ENCODE peak calls at places on chromosome 10, in seven cellular contexts. K is WTC11; L is anterior cingulate cortex; V is GM12892; O is AG09319; P is activated effector memory CD4-positive, alpha-beta T cell treated with anti-CD3 and anti-CD28 coated beads, Interleukin-2, amount 50 U/mL, for 16 hours; M is left colon. U is an unnamed sample.

GRCh38 chr10:133245439-133246235 is 8.0 kb downstream of the VENTX start:
- DNase-seq in V (no peak), K (no peak), L (no peak), M (peak), O (no peak), P (no peak), U (no peak)

GRCh38 chr10:102484021-102484420 is 18.5 kb downstream of the ACTR1A start:
- DNase-seq in K (no peak), L (no peak), M (no peak), P (no peak), V (no peak), O (no peak), U (no peak)

GRCh38 chr10:31620236-31621151 is 301.5 kb downstream of the ZEB1 start:
- DNase-seq in K (peak), P (no peak), L (no peak), O (peak), V (no peak), M (peak), U (no peak)

GRCh38 chr10:78742730-78743615 is 325.8 kb upstream of the ZMIZ1 start:
- DNase-seq in K (no peak), O (no peak), L (no peak), V (no peak), P (no peak), M (no peak), U (no peak)

GRCh38 chr10:59319854-59320253 is 42.5 kb downstream of the FAM13C start:
- DNase-seq in O (no peak), V (no peak), P (no peak), M (no peak), K (no peak), L (no peak), U (no peak)

GRCh38 chr10:128916339-128916738 is 550.7 kb upstream of the MGMT start:
- DNase-seq in K (no peak), P (no peak), O (no peak), L (no peak), V (no peak), M (no peak), U (no peak)

GRCh38 chr10:85971494-85971893 is 395.1 kb downstream of the GRID1 start:
- DNase-seq in K (no peak), M (no peak), V (no peak), O (no peak), L (no peak), P (no peak), U (no peak)

GRCh38 chr10:1663226-1663625 is 74.1 kb downstream of the ADARB2 start:
- DNase-seq in L (no peak), M (peak), P (no peak), K (no peak), V (no peak), O (no peak), U (no peak)

GRCh38 chr10:109740436-109740835 is 182.9 kb downstream of the XPNPEP1 start:
- DNase-seq in O (no peak), K (no peak), V (no peak), P (no peak), M (no peak), L (no peak), U (peak)

GRCh38 chr10:121598261-121599249 is at the start of gene FGFR2:
- DNase-seq in L (peak), K (peak), O (no peak), M (peak), V (peak), P (peak), U (peak)

GRCh38 chr10:71704816-71705215 is 14.8 kb downstream of the C10orf105 start:
- DNase-seq in M (no peak), O (no peak), K (no peak), V (no peak), P (no peak), L (no peak), U (no peak)